ENCODE peak calls at places on chromosomes 12 and 14, in ten cellular contexts. I is left ventricle myocardium inferior, U is adrenal gland, M is sigmoid colon, G is thyroid gland, C is neuronal stem cell, H is Peyer's patch, X is tibial artery, F is psoas muscle, E is esophagus muscularis mucosa. P is an unnamed sample. For H3K4me1, the result is how much of the 10 kb centered on the place peaks cover.

GRCh38 chr12:92602930-92603623 is 99.7 kb upstream of the PLEKHG7 start:
- DNase-seq in M (no peak), U (no peak), G (no peak), H (no peak), E (no peak), I (no peak), C (no peak), X (no peak), F (no peak), P (no peak)

GRCh38 chr12:95385246-95385645 is 88.7 kb upstream of the METAP2 start:
- DNase-seq in U (peak), C (no peak), E (no peak), M (peak), G (peak), X (peak), H (no peak), F (peak), I (peak), P (peak)

GRCh38 chr14:39265741-39266588 is 32.2 kb downstream of the MIA2 start:
- DNase-seq in G (no peak), U (peak), X (no peak), C (no peak), I (peak), E (no peak), M (no peak), F (no peak), H (no peak), P (no peak)

GRCh38 chr14:104303705-104304425 is 165.5 kb downstream of the KIF26A start:
- DNase-seq in X (no peak), H (no peak), C (no peak), M (no peak), F (no peak), G (no peak), I (no peak), U (no peak), E (no peak), P (no peak)

GRCh38 chr12:129959889-129960288 is 56.1 kb upstream of the TMEM132D start:
- DNase-seq in E (no peak), G (no peak), M (no peak), F (no peak), X (no peak), U (no peak), H (no peak), I (no peak), C (no peak), P (no peak)

GRCh38 chr12:92114834-92115233 is 30.8 kb downstream of the BTG1 start:
- DNase-seq in E (no peak), C (no peak), U (no peak), H (no peak), I (no peak), M (no peak), X (no peak), G (no peak), F (no peak), P (no peak)

GRCh38 chr14:85534435-85534834 is 4.5 kb downstream of the FLRT2 start:
- DNase-seq in G (peak), U (peak), F (no peak), X (no peak), H (no peak), C (peak), M (no peak), I (no peak), E (no peak), P (no peak)

GRCh38 chr14:64775081-64775777 is 71.0 kb downstream of the PLEKHG3 start:
- DNase-seq in C (no peak), E (no peak), H (no peak), X (peak), M (peak), I (no peak), G (no peak), U (no peak), F (no peak), P (no peak)

GRCh38 chr12:91381309-91381804 is 198.7 kb upstream of the DCN start:
- DNase-seq in F (no peak), C (peak), U (peak), E (no peak), I (peak), X (no peak), M (peak), G (peak), H (no peak), P (peak)

GRCh38 chr12:32893458-32893857 is 3.1 kb downstream of the PKP2 start:
- DNase-seq in H (no peak), M (no peak), G (no peak), U (no peak), I (no peak), X (no peak), E (no peak), C (no peak), F (no peak), P (no peak)

GRCh38 chr14:93114713-93115068 is 1.0 kb downstream of the ITPK1 start:
- DNase-seq in G (peak), X (peak), F (no peak), C (peak), M (no peak), E (no peak), I (peak), H (peak), U (peak), P (peak)

GRCh38 chr14:71237556-71237955 is 330.3 kb downstream of the PCNX1 start:
- DNase-seq in M (no peak), I (no peak), E (no peak), F (no peak), C (no peak), U (no peak), H (no peak), G (peak), X (no peak), P (no peak)

GRCh38 chr14:75064205-75064567 is 362 bp upstream of the ACYP1 start:
- DNase-seq in X (no peak), I (no peak), U (no peak), G (no peak), H (no peak), E (no peak), M (no peak), F (no peak), C (no peak), P (no peak)

GRCh38 chr14:75063491-75064204 is at the start of gene ACYP1:
- DNase-seq in G (peak), H (peak), X (peak), E (peak), I (peak), M (peak), U (peak), C (peak), F (peak), P (peak)

GRCh38 chr14:75060420-75060819 is 3.4 kb downstream of the ACYP1 start:
- DNase-seq in H (no peak), I (no peak), G (no peak), X (no peak), C (no peak), E (no peak), M (no peak), U (no peak), F (no peak), P (no peak)

GRCh38 chr14:75059642-75060041 is 4.2 kb downstream of the ACYP1 start:
- DNase-seq in F (no peak), X (no peak), M (no peak), I (no peak), C (no peak), H (no peak), G (no peak), E (no peak), U (no peak), P (no peak)

GRCh38 chr14:75063013-75063412 is 811 bp downstream of the ACYP1 start:
- DNase-seq in H (no peak), F (no peak), U (no peak), X (no peak), G (no peak), I (no peak), E (no peak), C (no peak), M (no peak), P (no peak)
- H3K4me3 ChIP-seq in H (peak), F (peak), U (no peak), X (peak), G (no peak), I (peak), E (peak), C (peak), M (peak), P (peak)

DNA sequence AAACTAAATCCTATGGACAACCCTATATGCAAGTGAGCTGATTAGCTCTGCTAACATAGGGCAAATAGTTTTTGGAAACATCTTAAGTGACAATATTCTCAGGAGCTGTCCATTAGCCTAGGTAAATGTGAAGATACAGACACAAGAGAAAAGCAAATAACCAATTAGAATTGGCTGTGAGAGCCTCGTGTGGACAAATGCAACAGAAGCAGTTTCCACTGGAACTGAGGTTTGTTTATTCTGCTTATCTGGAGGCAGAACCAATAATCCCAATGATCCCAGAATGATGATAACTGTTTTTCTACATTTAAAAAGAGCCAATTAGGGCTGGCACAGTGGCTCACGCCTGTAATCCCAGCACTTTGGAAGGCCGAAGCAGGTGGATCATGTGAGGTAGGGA is 43.2 kb upstream of the YAF2 start:
- DNase-seq in C (no peak), I (no peak), E (no peak), G (no peak), H (no peak), X (no peak), F (no peak), M (no peak), U (no peak), P (no peak)
- H3K4me1 ChIP-seq in C (under half), I (under half), E (under half), G (under half), H (under half), X (under half), F (under half), M (under half), U (under half), P (under half)

GRCh38 chr14:20798932-20799331 is 3.7 kb downstream of the RNASE1 start:
- DNase-seq in F (no peak), M (no peak), G (no peak), U (no peak), H (no peak), E (no peak), C (no peak), I (no peak), X (no peak), P (no peak)

GRCh38 chr14:20799955-20800544 is 2.6 kb downstream of the RNASE1 start:
- DNase-seq in U (peak), H (peak), X (peak), G (peak), C (no peak), E (no peak), F (peak), M (peak), I (peak), P (no peak)

GRCh38 chr14:20798318-20798717 is 4.3 kb downstream of the RNASE1 start:
- DNase-seq in H (peak), F (no peak), G (peak), M (no peak), I (no peak), U (no peak), X (no peak), C (no peak), E (no peak), P (no peak)

GRCh38 chr14:20801726-20802125 is 918 bp downstream of the RNASE1 start:
- DNase-seq in M (no peak), C (no peak), I (peak), G (no peak), X (no peak), F (no peak), U (no peak), H (no peak), E (no peak), P (no peak)

DNA sequence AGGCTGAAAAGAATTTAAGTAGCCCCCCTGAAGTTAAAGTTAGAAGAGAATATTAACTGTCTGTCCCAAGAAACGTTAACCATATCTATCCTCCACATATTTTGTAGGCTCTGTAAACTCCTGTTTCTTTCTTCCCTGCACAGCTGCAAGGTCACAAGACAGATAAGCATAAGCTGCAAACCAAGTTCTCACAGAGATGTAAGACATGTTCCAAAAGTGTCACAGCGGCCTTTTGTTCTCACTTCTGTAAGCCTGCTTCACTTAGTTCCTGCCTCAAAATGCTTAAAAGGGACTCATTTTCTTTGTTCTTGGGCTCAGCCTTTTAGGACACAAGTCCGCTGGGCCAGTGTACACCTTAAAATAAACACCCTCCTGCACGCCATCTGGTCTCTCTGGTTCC is 3.2 kb downstream of the RNASE1 start:
- DNase-seq in U (no peak), I (no peak), X (no peak), C (no peak), F (no peak), H (no peak), E (no peak), G (no peak), M (no peak), P (no peak)
- H3K4me3 ChIP-seq in U (no peak), I (peak), X (peak), C (no peak), F (peak), H (no peak), E (peak), G (no peak), M (peak), P (no peak)

DNA sequence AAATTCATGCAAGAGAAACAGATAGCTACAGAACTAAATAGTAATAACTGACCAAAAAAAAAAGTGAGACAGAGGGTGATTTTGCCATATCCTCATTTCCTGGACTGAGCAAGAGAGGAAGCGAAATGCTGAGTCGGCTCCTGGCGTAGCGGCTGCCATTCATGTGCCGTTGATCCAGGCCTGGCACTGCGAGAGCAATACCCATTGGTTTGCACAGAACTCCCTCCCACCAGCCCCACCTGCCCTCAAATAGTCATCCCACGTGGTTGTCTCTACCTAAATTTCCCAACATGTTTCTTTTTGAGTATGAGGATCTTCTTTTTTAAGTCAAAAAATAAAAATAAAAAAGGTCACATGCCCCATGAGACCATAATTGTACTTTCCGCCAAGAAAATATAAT is 9.4 kb upstream of the WNT5B start:
- DNase-seq in H (peak), U (peak), X (peak), M (no peak), I (peak), C (no peak), E (no peak), F (peak), G (peak), P (no peak)
- H3K4me1 ChIP-seq in H (under half), U (under half), X (under half), M (under half), I (under half), C (under half), E (under half), F (under half), G (under half), P (under half)

GRCh38 chr12:89247962-89248361 is 104.3 kb downstream of the DUSP6 start:
- DNase-seq in M (no peak), E (no peak), C (no peak), F (no peak), G (no peak), I (no peak), X (no peak), U (no peak), H (no peak), P (no peak)

GRCh38 chr12:89245090-89245489 is 107.2 kb downstream of the DUSP6 start:
- DNase-seq in G (no peak), U (no peak), M (no peak), I (no peak), F (no peak), H (no peak), X (no peak), E (no peak), C (no peak), P (no peak)

GRCh38 chr12:89243786-89244185 is 108.5 kb downstream of the DUSP6 start:
- DNase-seq in I (no peak), E (no peak), H (no peak), M (no peak), G (no peak), C (no peak), X (no peak), U (no peak), F (no peak), P (no peak)

GRCh38 chr12:89247541-89247942 is 104.8 kb downstream of the DUSP6 start:
- DNase-seq in H (no peak), F (no peak), M (no peak), E (no peak), G (no peak), X (no peak), U (no peak), C (no peak), I (no peak), P (no peak)

GRCh38 chr12:89244536-89244935 is 107.8 kb downstream of the DUSP6 start:
- DNase-seq in G (no peak), F (no peak), H (no peak), X (no peak), E (no peak), C (no peak), U (no peak), I (no peak), M (no peak), P (no peak)
- H3K4me3 ChIP-seq in G (no peak), F (no peak), H (no peak), X (no peak), E (no peak), C (no peak), U (no peak), I (no peak), M (no peak), P (no peak)

DNA sequence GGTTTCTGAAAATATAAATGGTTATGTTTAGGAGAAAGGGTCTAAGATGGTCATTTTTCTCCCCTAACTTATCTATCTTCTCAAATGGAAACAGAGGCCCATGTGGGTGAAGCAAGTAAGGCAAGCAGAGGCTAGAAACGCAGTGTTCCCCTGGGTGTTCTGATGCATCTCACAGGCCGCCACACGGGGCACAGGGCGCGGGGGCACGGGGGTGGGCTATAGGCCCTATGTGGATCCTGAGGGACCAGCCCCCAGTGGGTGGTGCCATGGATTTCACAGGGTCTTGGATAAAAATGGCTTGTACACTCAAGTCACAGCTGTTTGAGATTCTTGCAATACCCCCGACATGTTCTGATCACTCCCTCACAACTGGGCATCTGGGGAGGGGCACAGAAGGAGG is 17.7 kb downstream of the ACTN1 start:
- DNase-seq in M (no peak), F (no peak), U (no peak), H (no peak), I (no peak), C (no peak), E (no peak), X (no peak), G (no peak), P (no peak)
- H3K4me1 ChIP-seq in M (half or more), F (under half), U (under half), H (under half), I (half or more), C (under half), E (half or more), X (half or more), G (under half), P (under half)

GRCh38 chr12:49263400-49263763 is 1.5 kb upstream of the TUBA1C start:
- DNase-seq in G (no peak), I (no peak), X (peak), H (no peak), C (no peak), M (no peak), U (no peak), F (no peak), E (no peak), P (no peak)
- H3K4me3 ChIP-seq in G (no peak), I (peak), X (no peak), H (no peak), C (no peak), M (no peak), U (no peak), F (no peak), E (no peak), P (no peak)